ENCODE peak calls at places on chromosomes 4 and X, in eight cellular contexts. One of them, this sample, is unnamed. For H3K9me3, the result is how much of the 10 kb centered on the place peaks cover.

GRCh38 chrX:46876901-46877300 is 35.3 kb upstream of the JADE3 start:
- DNase-seq in vagina: no peak
- DNase-seq in upper lobe of right lung: no peak
- DNase-seq in tibial nerve: no peak
- DNase-seq in heart left ventricle: no peak
- DNase-seq in IMR-90: no peak
- DNase-seq in testis: no peak
- DNase-seq in A549: no peak
- DNase-seq in this sample: no peak

GRCh38 chrX:22742174-22742573 is 257.6 kb upstream of the DDX53 start:
- DNase-seq in upper lobe of right lung: no peak
- DNase-seq in testis: no peak
- DNase-seq in heart left ventricle: no peak
- DNase-seq in vagina: no peak
- DNase-seq in IMR-90: peak
- DNase-seq in A549: no peak
- DNase-seq in tibial nerve: no peak
- DNase-seq in this sample: no peak

GRCh38 chr4:15194520-15194919 is 192.2 kb downstream of the CPEB2 start:
- DNase-seq in A549: no peak
- DNase-seq in heart left ventricle: no peak
- DNase-seq in tibial nerve: no peak
- DNase-seq in upper lobe of right lung: no peak
- DNase-seq in IMR-90: peak
- DNase-seq in vagina: no peak
- DNase-seq in testis: no peak
- DNase-seq in this sample: no peak

GRCh38 chrX:108699368-108699767 is 37.0 kb downstream of the IRS4 start:
- DNase-seq in tibial nerve: no peak
- DNase-seq in vagina: no peak
- DNase-seq in upper lobe of right lung: no peak
- DNase-seq in IMR-90: peak
- DNase-seq in A549: peak
- DNase-seq in heart left ventricle: no peak
- DNase-seq in testis: no peak
- DNase-seq in this sample: no peak

GRCh38 chrX:145190801-145191389 is 56.4 kb upstream of the SPANXN1 start:
- DNase-seq in tibial nerve: no peak
- DNase-seq in A549: peak
- DNase-seq in vagina: no peak
- DNase-seq in IMR-90: no peak
- DNase-seq in heart left ventricle: no peak
- DNase-seq in upper lobe of right lung: no peak
- DNase-seq in testis: no peak
- DNase-seq in this sample: no peak

GRCh38 chr4:110518889-110519490 is 43.0 kb downstream of the ENPEP start:
- DNase-seq in upper lobe of right lung: no peak
- DNase-seq in testis: peak
- DNase-seq in vagina: no peak
- DNase-seq in tibial nerve: no peak
- DNase-seq in heart left ventricle: no peak
- DNase-seq in IMR-90: peak
- DNase-seq in A549: peak
- DNase-seq in this sample: no peak

GRCh38 chrX:1527457-1527856 is 9.5 kb downstream of the P2RY8 start:
- DNase-seq in vagina: no peak
- DNase-seq in testis: no peak
- DNase-seq in A549: no peak
- DNase-seq in heart left ventricle: no peak
- DNase-seq in tibial nerve: no peak
- DNase-seq in upper lobe of right lung: no peak
- DNase-seq in IMR-90: no peak
- DNase-seq in this sample: no peak

GRCh38 chrX:374566-374965 is 12.1 kb downstream of the PPP2R3B start:
- DNase-seq in A549: no peak
- DNase-seq in testis: no peak
- DNase-seq in IMR-90: peak
- DNase-seq in heart left ventricle: no peak
- DNase-seq in vagina: no peak
- DNase-seq in upper lobe of right lung: no peak
- DNase-seq in tibial nerve: no peak
- DNase-seq in this sample: no peak

GRCh38 chr4:3436798-3437581 is 4.8 kb upstream of the HGFAC start:
- DNase-seq in tibial nerve: no peak
- DNase-seq in vagina: no peak
- DNase-seq in upper lobe of right lung: peak
- DNase-seq in IMR-90: peak
- DNase-seq in heart left ventricle: peak
- DNase-seq in A549: peak
- DNase-seq in testis: no peak
- DNase-seq in this sample: peak

GRCh38 chr4:7658297-7659204 is 223.8 kb upstream of the PSAPL1 start:
- DNase-seq in vagina: no peak
- DNase-seq in heart left ventricle: no peak
- DNase-seq in upper lobe of right lung: no peak
- DNase-seq in tibial nerve: no peak
- DNase-seq in A549: no peak
- DNase-seq in testis: no peak
- DNase-seq in IMR-90: peak
- DNase-seq in this sample: no peak

GRCh38 chrX:153646620-153647373 is at the start of gene DUSP9:
- DNase-seq in A549: peak
- DNase-seq in vagina: no peak
- DNase-seq in IMR-90: no peak
- DNase-seq in heart left ventricle: peak
- DNase-seq in tibial nerve: no peak
- DNase-seq in testis: peak
- DNase-seq in upper lobe of right lung: peak
- DNase-seq in this sample: peak

GRCh38 chr4:2368779-2369437 is 49.5 kb downstream of the ZFYVE28 start:
- DNase-seq in upper lobe of right lung: peak
- DNase-seq in heart left ventricle: no peak
- DNase-seq in A549: no peak
- DNase-seq in testis: no peak
- DNase-seq in vagina: no peak
- DNase-seq in IMR-90: no peak
- DNase-seq in tibial nerve: no peak
- DNase-seq in this sample: peak

GRCh38 chrX:129318375-129318774 is 204.9 kb downstream of the SMARCA1 start:
- DNase-seq in heart left ventricle: no peak
- DNase-seq in A549: peak
- DNase-seq in upper lobe of right lung: no peak
- DNase-seq in vagina: no peak
- DNase-seq in testis: peak
- DNase-seq in tibial nerve: no peak
- DNase-seq in IMR-90: peak
- DNase-seq in this sample: no peak

GRCh38 chrX:40368611-40369061 is 212.1 kb upstream of the ATP6AP2 start:
- DNase-seq in upper lobe of right lung: no peak
- DNase-seq in testis: no peak
- DNase-seq in vagina: no peak
- DNase-seq in A549: no peak
- DNase-seq in IMR-90: no peak
- DNase-seq in heart left ventricle: no peak
- DNase-seq in tibial nerve: no peak
- DNase-seq in this sample: no peak

DNA sequence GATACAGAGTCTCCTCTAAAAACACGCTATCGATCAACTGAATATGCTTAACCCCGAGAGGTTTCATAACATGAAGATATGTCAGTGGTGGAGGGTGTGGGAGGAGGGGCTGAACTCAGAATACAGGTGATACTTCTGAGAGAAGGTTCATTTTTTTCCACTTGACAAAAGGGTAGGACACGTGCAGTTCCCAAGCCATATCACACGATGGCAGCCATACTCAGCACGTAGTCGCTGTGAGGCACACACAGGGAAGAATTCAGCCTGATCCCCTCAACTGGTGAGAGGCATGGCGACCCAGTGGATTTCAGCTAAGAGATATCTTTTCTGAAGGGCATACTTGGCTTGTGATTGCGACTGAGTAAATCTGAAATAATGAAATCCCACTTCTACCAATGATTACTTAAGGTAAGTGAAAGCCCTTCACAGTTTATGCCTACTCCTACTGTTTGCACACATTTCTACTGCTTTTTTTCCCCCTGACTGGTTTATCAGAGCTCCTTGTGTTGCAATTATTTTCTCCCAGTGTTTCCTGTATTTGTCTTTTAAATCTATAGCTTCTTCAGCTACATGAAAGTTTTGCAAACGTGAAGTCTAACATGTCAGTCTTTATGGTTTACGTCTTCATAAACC is 133.1 kb downstream of the CORIN start:
- DNase-seq in heart left ventricle: peak
- DNase-seq in tibial nerve: no peak
- DNase-seq in upper lobe of right lung: no peak
- DNase-seq in vagina: no peak
- DNase-seq in A549: peak
- DNase-seq in IMR-90: peak
- DNase-seq in testis: peak
- DNase-seq in this sample: peak
- TF ChIP-seq CTCF in heart left ventricle: peak
- TF ChIP-seq CTCF in tibial nerve: no peak
- TF ChIP-seq CTCF in upper lobe of right lung: peak
- TF ChIP-seq CTCF in vagina: no peak
- TF ChIP-seq CTCF in A549: no peak
- TF ChIP-seq CTCF in IMR-90: peak
- TF ChIP-seq CTCF in testis: no peak
- TF ChIP-seq CTCF in this sample: peak

DNA sequence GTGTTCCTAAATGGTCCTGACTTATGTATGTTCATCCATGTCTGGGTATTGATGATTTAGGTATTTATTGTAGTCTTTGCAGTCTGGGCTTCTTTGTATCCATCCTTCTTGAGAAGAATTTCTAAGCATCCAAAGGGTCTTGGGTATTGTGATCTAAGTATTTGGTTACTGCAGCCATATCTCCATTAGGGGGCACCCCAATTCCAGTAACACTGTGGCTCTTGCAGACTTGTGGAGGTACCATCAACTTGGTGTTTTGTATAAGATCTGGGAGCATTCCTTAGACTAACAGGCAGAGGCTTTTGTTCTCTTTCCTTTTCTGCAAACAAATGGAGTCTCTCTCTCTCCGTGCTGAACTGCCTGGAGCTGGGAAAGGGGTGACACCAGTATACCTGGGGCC is 113.7 kb upstream of the NEXMIF start:
- DNase-seq in heart left ventricle: no peak
- DNase-seq in vagina: no peak
- DNase-seq in A549: peak
- DNase-seq in tibial nerve: no peak
- DNase-seq in testis: peak
- DNase-seq in upper lobe of right lung: no peak
- DNase-seq in IMR-90: peak
- DNase-seq in this sample: no peak
- H3K4me3 ChIP-seq in heart left ventricle: no peak
- H3K4me3 ChIP-seq in vagina: no peak
- H3K4me3 ChIP-seq in A549: no peak
- H3K4me3 ChIP-seq in tibial nerve: no peak
- H3K4me3 ChIP-seq in testis: no peak
- H3K4me3 ChIP-seq in upper lobe of right lung: no peak
- H3K4me3 ChIP-seq in IMR-90: no peak
- H3K4me3 ChIP-seq in this sample: no peak

GRCh38 chrX:140510895-140511295 is 6.0 kb upstream of the SOX3 start:
- DNase-seq in A549: no peak
- DNase-seq in testis: no peak
- DNase-seq in vagina: no peak
- DNase-seq in upper lobe of right lung: no peak
- DNase-seq in IMR-90: no peak
- DNase-seq in heart left ventricle: no peak
- DNase-seq in tibial nerve: no peak
- DNase-seq in this sample: no peak

GRCh38 chrX:140507982-140508305 is 3.1 kb upstream of the SOX3 start:
- DNase-seq in upper lobe of right lung: peak
- DNase-seq in vagina: no peak
- DNase-seq in IMR-90: no peak
- DNase-seq in heart left ventricle: no peak
- DNase-seq in tibial nerve: no peak
- DNase-seq in A549: no peak
- DNase-seq in testis: no peak
- DNase-seq in this sample: no peak

GRCh38 chrX:140510306-140510676 is 5.4 kb upstream of the SOX3 start:
- DNase-seq in heart left ventricle: no peak
- DNase-seq in tibial nerve: no peak
- DNase-seq in testis: no peak
- DNase-seq in upper lobe of right lung: no peak
- DNase-seq in A549: no peak
- DNase-seq in IMR-90: no peak
- DNase-seq in vagina: no peak
- DNase-seq in this sample: no peak

GRCh38 chrX:140508958-140509357 is 4.1 kb upstream of the SOX3 start:
- DNase-seq in tibial nerve: no peak
- DNase-seq in testis: no peak
- DNase-seq in IMR-90: no peak
- DNase-seq in A549: no peak
- DNase-seq in heart left ventricle: no peak
- DNase-seq in upper lobe of right lung: no peak
- DNase-seq in vagina: no peak
- DNase-seq in this sample: no peak

DNA sequence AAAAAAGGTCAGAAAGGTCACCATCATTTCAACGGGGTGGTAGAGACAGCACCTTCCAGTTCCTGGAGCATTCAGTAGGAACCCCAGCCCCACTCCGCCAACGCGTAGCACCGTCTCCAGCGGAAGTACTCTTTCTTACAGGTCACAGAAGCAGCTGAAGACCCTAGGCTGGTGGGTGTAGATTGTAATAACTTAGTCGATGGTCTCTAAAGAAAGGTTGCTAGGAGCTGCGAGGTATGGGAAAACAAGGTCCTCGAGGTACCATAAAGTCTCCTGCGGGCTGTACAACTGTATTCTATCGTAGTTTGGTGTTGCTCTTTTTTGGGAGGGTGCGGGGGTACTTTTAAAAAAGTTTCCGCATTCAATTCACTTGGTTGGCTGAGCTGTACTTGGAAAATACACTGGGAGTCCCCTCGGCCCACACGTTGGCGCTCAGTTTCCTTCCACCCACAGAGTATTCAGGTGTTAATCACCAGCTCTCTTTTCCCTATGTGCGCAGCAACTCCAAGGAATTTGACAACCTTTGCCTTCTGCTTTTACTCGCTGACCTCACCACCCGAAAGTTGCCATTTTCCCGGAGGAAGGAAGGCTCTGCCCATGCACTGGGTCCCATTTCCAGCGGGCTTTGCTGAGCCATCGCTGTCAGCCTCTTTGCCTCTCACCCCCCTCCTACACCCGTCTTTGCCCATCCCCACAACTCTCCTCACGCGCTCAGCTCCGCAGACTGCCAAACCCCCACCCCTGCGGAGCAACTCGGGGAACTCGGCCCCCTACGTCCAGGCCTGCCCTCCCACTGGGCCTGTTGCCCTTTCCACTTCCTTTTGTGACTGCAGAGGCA is 4.8 kb upstream of the SOX3 start:
- DNase-seq in A549: no peak
- DNase-seq in tibial nerve: no peak
- DNase-seq in IMR-90: no peak
- DNase-seq in vagina: no peak
- DNase-seq in testis: no peak
- DNase-seq in heart left ventricle: no peak
- DNase-seq in upper lobe of right lung: no peak
- DNase-seq in this sample: no peak
- H3K9me3 ChIP-seq in A549: under half
- H3K9me3 ChIP-seq in tibial nerve: under half
- H3K9me3 ChIP-seq in IMR-90: under half
- H3K9me3 ChIP-seq in vagina: under half
- H3K9me3 ChIP-seq in testis: under half
- H3K9me3 ChIP-seq in heart left ventricle: under half
- H3K9me3 ChIP-seq in upper lobe of right lung: under half
- H3K9me3 ChIP-seq in this sample: under half

GRCh38 chr4:155773196-155773800 is 14.5 kb downstream of the GUCY1B1 start:
- DNase-seq in testis: no peak
- DNase-seq in upper lobe of right lung: no peak
- DNase-seq in tibial nerve: no peak
- DNase-seq in vagina: no peak
- DNase-seq in IMR-90: no peak
- DNase-seq in heart left ventricle: no peak
- DNase-seq in A549: no peak
- DNase-seq in this sample: no peak
- TF ChIP-seq CTCF in testis: no peak
- TF ChIP-seq CTCF in upper lobe of right lung: no peak
- TF ChIP-seq CTCF in tibial nerve: no peak
- TF ChIP-seq CTCF in vagina: no peak
- TF ChIP-seq CTCF in IMR-90: no peak
- TF ChIP-seq CTCF in heart left ventricle: no peak
- TF ChIP-seq CTCF in A549: no peak
- TF ChIP-seq CTCF in this sample: no peak